ENCODE peak calls at places on chromosomes 1 and 21, in five cellular contexts. Q is OCI-LY7, L is heart left ventricle, H is stomach, J is esophagus muscularis mucosa. N is an unnamed sample.
A peak's percentile ranks its signal among the peaks of the same experiment; 100 is the strongest.

GRCh38 chr1:68220420-68220819 is 11.9 kb downstream of the WLS start:
- DNase-seq in J (no peak), L (no peak), H (no peak), Q (no peak), N (no peak)

GRCh38 chr1:89831462-89832113 is 10.8 kb downstream of the LRRC8D start:
- DNase-seq in Q (no peak), J (no peak), H (no peak), L (no peak), N (no peak)

GRCh38 chr1:10178602-10179407 is 31.6 kb upstream of the KIF1B start:
- DNase-seq in L (no peak), H (no peak), Q (no peak), J (no peak), N (no peak)

GRCh38 chr1:87219141-87219540 is 109.5 kb upstream of the LMO4 start:
- DNase-seq in H (no peak), J (no peak), L (no peak), Q (no peak), N (no peak)

GRCh38 chr1:228735871-228736586 is 750 bp downstream of the RHOU start:
- DNase-seq in H (peak; percentile 68), J (peak; percentile 91), L (peak; percentile 74), Q (no peak), N (no peak)

GRCh38 chr1:166925791-166926483 is 49.4 kb downstream of the ILDR2 start:
- DNase-seq in H (no peak), J (no peak), L (no peak), Q (no peak), N (no peak)

GRCh38 chr1:212503714-212504113 is 71.0 kb downstream of the NENF start:
- DNase-seq in H (no peak), Q (no peak), L (no peak), J (no peak), N (no peak)

GRCh38 chr1:168507271-168507670 is 36.5 kb downstream of the XCL2 start:
- DNase-seq in J (no peak), H (no peak), L (no peak), Q (no peak), N (no peak)

GRCh38 chr1:111346089-111346885 is 55.6 kb downstream of the CHIA start:
- DNase-seq in J (peak; percentile 94), Q (peak; percentile 78), L (peak; percentile 89), H (peak; percentile 89), N (peak; percentile 34)

GRCh38 chr21:39805983-39806382 is 61.0 kb downstream of the IGSF5 start:
- DNase-seq in J (no peak), Q (no peak), H (no peak), L (no peak), N (peak; percentile 59)

GRCh38 chr1:190475394-190476250 is 2.0 kb downstream of the BRINP3 start:
- DNase-seq in Q (no peak), J (no peak), H (no peak), L (no peak), N (no peak)

GRCh38 chr1:101653482-101653946 is 343.2 kb downstream of the OLFM3 start:
- DNase-seq in H (no peak), L (no peak), Q (peak; percentile 2), J (no peak), N (peak; percentile 4)

GRCh38 chr1:41668967-41669366 is 184.5 kb upstream of the EDN2 start:
- DNase-seq in L (no peak), H (no peak), Q (no peak), J (no peak), N (no peak)

GRCh38 chr1:20603473-20604464 is 14.9 kb downstream of the CDA start:
- DNase-seq in J (no peak), Q (no peak), L (no peak), H (no peak), N (no peak)

GRCh38 chr21:31905444-31906400 is 32.9 kb downstream of the HUNK start:
- DNase-seq in L (no peak), H (no peak), Q (no peak), J (no peak), N (no peak)

GRCh38 chr1:229079196-229079595 is 191.7 kb upstream of the RAB4A start:
- DNase-seq in Q (no peak), L (no peak), H (no peak), J (no peak), N (no peak)

GRCh38 chr21:44711327-44712202 is at the start of gene TSPEAR:
- DNase-seq in J (no peak), Q (no peak), L (no peak), H (no peak), N (peak; percentile 58)

GRCh38 chr1:112394743-112395062 is 1.3 kb upstream of the CTTNBP2NL start:
- DNase-seq in J (no peak), L (no peak), Q (no peak), H (no peak), N (no peak)

GRCh38 chr1:112389689-112390088 is 6.3 kb upstream of the CTTNBP2NL start:
- DNase-seq in Q (no peak), L (no peak), J (no peak), H (no peak), N (no peak)

GRCh38 chr1:112390775-112391602 is 5.0 kb upstream of the CTTNBP2NL start:
- DNase-seq in J (peak; percentile 98), Q (peak; percentile 89), L (peak; percentile 86), H (peak; percentile 91), N (peak; percentile 67)

GRCh38 chr1:112393634-112393976 is 2.4 kb upstream of the CTTNBP2NL start:
- DNase-seq in H (no peak), L (no peak), Q (no peak), J (no peak), N (no peak)

DNA sequence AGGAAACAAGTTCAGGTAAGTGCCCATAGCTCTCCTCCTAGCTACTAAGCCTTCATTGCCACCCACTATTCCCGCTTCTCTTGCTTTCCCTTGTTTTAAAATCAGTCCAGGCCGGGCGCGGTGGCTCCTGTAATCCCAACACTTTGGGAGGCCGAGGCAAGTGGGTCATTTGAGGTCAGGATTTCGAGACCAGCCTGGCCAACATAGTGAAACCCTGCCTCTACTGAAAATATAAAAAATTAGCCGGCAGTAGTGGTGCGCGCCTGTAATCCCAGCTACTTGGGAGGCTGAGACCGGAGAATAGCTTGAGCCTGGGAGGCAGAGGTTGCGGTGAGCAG is 4.4 kb upstream of the CTTNBP2NL start:
- DNase-seq in Q (no peak), L (no peak), H (no peak), J (no peak), N (no peak)
- H3K4me3 ChIP-seq in Q (no peak overlapping the region), L (peak overlapping the region; percentile 1), H (peak overlapping the region; percentile 36), J (peak overlapping the region; percentile 52), N (no peak overlapping the region)

GRCh38 chr1:156746716-156747631 is 4.5 kb downstream of the HDGF start:
- DNase-seq in Q (peak; percentile 74), H (peak; percentile 88), L (peak; percentile 93), J (peak; percentile 99), N (no peak)
- TF ChIP-seq CTCF in Q (peak; percentile 71), H (no peak), L (peak; percentile 27), J (peak; percentile 9), N (peak; percentile 17)

DNA sequence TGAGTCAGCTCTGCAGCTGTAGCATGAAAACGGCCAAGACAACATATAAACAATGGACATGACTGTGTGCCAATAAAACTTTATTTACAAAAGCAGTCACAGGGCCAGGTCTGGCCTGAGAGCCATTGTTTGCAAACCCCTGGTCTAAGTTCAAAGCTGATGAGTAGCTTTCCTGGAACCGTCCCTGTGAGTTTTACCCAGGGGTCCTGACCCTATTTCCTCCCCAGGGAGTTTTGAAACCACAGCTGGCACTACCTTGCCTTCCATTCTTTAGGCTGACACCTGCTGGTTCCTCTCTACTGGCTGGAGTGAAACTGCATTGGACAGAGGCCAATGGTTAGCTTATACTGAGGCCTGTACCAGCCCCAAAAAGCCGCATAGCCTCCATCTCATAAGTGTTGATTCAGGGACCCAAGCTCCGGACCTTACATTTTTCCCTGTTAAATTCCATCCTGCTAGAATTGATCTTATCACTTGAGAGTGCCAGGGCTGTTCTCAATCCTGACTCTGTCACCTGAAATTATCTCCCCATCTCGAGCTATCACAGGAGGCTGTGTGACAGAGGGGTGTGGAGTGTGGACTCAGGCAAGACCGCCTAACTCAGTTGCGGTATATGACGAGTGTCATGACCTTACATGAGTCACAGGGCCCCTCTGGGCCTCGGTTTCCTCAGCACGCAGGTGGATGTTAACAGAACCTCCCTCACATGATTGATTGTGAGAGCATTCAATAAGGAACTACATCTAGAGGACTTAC is 343.6 kb downstream of the NPHP4 start:
- DNase-seq in H (peak; percentile 5), L (no peak), Q (peak; percentile 24), J (no peak), N (peak; percentile 49)
- H3K4me3 ChIP-seq in H (no peak overlapping the region), L (no peak overlapping the region), Q (no peak overlapping the region), J (no peak overlapping the region), N (no peak overlapping the region)

DNA sequence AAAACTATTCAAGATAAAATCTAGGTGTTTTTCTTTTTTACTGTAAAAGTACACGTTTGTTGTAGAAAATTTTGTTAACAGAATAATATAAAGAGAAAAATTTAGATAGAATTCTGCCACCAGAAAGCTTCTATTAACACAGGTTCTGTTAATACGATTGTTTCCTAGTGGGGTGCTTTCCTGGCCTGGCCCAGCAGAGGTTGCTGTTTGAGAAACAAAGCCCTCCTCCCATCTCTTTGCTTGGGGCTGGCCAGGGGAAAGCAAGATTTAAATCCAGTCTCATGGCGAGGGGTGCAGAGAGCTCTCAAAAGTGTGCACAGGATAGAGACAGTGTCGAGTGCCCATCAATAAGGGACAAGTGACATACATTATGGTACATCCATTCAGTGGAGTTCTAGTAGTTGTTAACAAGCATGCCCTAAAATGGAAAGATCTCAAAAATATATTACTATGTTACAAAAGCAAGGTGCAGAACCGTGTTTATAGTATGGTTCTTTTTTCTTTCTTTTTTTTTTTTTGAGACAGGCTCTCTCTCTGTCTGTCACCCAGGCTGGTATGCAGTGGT is 14.6 kb upstream of the ACBD3 start:
- DNase-seq in L (no peak), H (no peak), Q (peak; percentile 79), J (no peak), N (no peak)
- TF ChIP-seq CTCF in L (peak; percentile 10), H (no peak), Q (peak; percentile 91), J (no peak), N (no peak)

GRCh38 chr1:32249831-32250525 is 1.1 kb upstream of the LCK start:
- DNase-seq in H (peak; percentile 52), L (peak; percentile 75), Q (peak; percentile 98), J (no peak), N (no peak)
- H3K4me3 ChIP-seq in H (no peak overlapping the region), L (no peak overlapping the region), Q (peak overlapping the region; percentile 69), J (no peak overlapping the region), N (no peak overlapping the region)

GRCh38 chr1:222329493-222330045 is 218.3 kb downstream of the HHIPL2 start:
- DNase-seq in J (peak; percentile 55), Q (peak; percentile 0), H (no peak), L (no peak), N (no peak)
- TF ChIP-seq CTCF in J (no peak), Q (peak; percentile 23), H (no peak), L (no peak), N (no peak)

DNA sequence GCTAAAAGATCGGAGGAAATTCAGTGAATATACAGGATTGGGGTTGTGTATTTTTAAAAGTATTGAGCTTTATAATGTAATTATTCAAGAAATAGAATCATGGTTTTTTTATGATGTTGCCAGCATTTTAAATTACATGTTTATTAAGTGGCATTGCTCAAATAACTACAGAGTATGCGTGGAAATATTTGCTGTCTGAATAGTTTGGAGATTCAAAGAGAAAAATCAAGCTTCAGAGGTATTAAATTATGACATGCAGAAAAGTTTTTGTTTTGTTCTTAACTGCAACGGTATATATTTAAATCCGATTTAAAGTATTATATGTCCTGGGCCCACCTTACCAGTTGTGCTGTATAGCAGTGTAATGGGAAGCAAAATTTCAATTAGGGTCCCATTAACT is 859.7 kb downstream of the USP25 start:
- DNase-seq in J (no peak), H (no peak), Q (no peak), L (no peak), N (no peak)
- H3K4me3 ChIP-seq in J (no peak overlapping the region), H (no peak overlapping the region), Q (no peak overlapping the region), L (no peak overlapping the region), N (no peak overlapping the region)